ENCODE peak calls at places on chromosome 21, in five cellular contexts. M is K562, C is H1, D is HepG2, J is GM12878. F is an unnamed sample.
A peak's percentile ranks its signal among the peaks of the same experiment; 100 is the strongest.

GRCh38 chr21:15221799-15222386 is 157.1 kb upstream of the NRIP1 start:
- DNase-seq in M (no peak), C (peak; percentile 46), D (peak; percentile 92), J (no peak), F (peak; percentile 22)

GRCh38 chr21:41321211-41321907 is 4.8 kb downstream of the FAM3B start:
- DNase-seq in J (no peak), M (no peak), C (no peak), D (no peak), F (no peak)

GRCh38 chr21:46503922-46504539 is 45.3 kb downstream of the DIP2A start:
- DNase-seq in J (no peak), M (no peak), C (no peak), D (no peak), F (no peak)

GRCh38 chr21:22421416-22422190 is 1423.4 kb downstream of the NCAM2 start:
- DNase-seq in C (no peak), M (no peak), D (no peak), J (no peak), F (no peak)

GRCh38 chr21:28641731-28642130 is 350.9 kb downstream of the LTN1 start:
- DNase-seq in M (no peak), C (no peak), D (no peak), J (no peak), F (no peak)

GRCh38 chr21:16002872-16003466 is 273.2 kb downstream of the USP25 start:
- DNase-seq in M (no peak), J (no peak), C (no peak), D (no peak), F (no peak)

GRCh38 chr21:26162081-26162480 is 8.5 kb downstream of the APP start:
- DNase-seq in M (no peak), J (no peak), D (no peak), C (no peak), F (no peak)

GRCh38 chr21:17438642-17439041 is 74.2 kb upstream of the CXADR start:
- DNase-seq in J (no peak), D (peak; percentile 87), C (peak; percentile 49), M (no peak), F (no peak)

GRCh38 chr21:29217818-29218252 is 80.9 kb upstream of the BACH1 start:
- DNase-seq in M (no peak), D (peak; percentile 17), C (no peak), J (no peak), F (peak; percentile 12)

GRCh38 chr21:25139390-25139789 is 467.9 kb downstream of the MRPL39 start:
- DNase-seq in C (no peak), J (no peak), D (no peak), M (no peak), F (no peak)

GRCh38 chr21:15534450-15534886 is 195.3 kb upstream of the USP25 start:
- DNase-seq in C (no peak), D (no peak), J (no peak), M (no peak), F (no peak)

GRCh38 chr21:46459356-46460112 is 843 bp downstream of the DIP2A start:
- DNase-seq in D (no peak), J (no peak), M (peak; percentile 64), C (peak; percentile 63), F (no peak)

GRCh38 chr21:42827588-42827987 is 51.8 kb downstream of the WDR4 start:
- DNase-seq in C (no peak), D (no peak), J (no peak), M (no peak), F (no peak)

GRCh38 chr21:41565550-41565949 is 57.6 kb upstream of the TMPRSS2 start:
- DNase-seq in D (no peak), C (no peak), J (no peak), M (no peak), F (no peak)

GRCh38 chr21:20443558-20444155 is 554.6 kb upstream of the NCAM2 start:
- DNase-seq in C (no peak), D (no peak), J (no peak), M (peak; percentile 20), F (no peak)

GRCh38 chr21:41765393-41765950 is 1.4 kb downstream of the RIPK4 start:
- DNase-seq in M (no peak), C (no peak), J (no peak), D (no peak), F (no peak)

GRCh38 chr21:42737969-42738590 is 84.7 kb downstream of the PDE9A start:
- DNase-seq in D (peak; percentile 89), J (no peak), M (no peak), C (no peak), F (no peak)

GRCh38 chr21:36509966-36510742 is 30.2 kb upstream of the CLDN14 start:
- DNase-seq in D (no peak), C (no peak), M (no peak), J (no peak), F (no peak)

GRCh38 chr21:15406791-15407190 is 323.0 kb upstream of the USP25 start:
- DNase-seq in D (no peak), J (no peak), M (no peak), C (no peak), F (no peak)

GRCh38 chr21:42153746-42154145 is 65.2 kb upstream of the ABCG1 start:
- DNase-seq in M (no peak), C (no peak), D (no peak), J (no peak), F (no peak)

GRCh38 chr21:21801921-21802320 is 803.7 kb downstream of the NCAM2 start:
- DNase-seq in M (no peak), D (no peak), J (no peak), C (no peak), F (no peak)

GRCh38 chr21:33080776-33081175 is 10.8 kb downstream of the OLIG1 start:
- DNase-seq in M (no peak), C (no peak), D (no peak), J (no peak), F (no peak)

GRCh38 chr21:20424943-20425342 is 573.3 kb upstream of the NCAM2 start:
- DNase-seq in M (no peak), D (no peak), J (no peak), C (no peak), F (no peak)

GRCh38 chr21:15826147-15826780 is 96.5 kb downstream of the USP25 start:
- DNase-seq in M (peak; percentile 13), D (peak; percentile 72), J (peak; percentile 11), C (no peak), F (peak; percentile 51)

GRCh38 chr21:36035381-36035791 is 24.9 kb downstream of the SETD4 start:
- DNase-seq in C (no peak), D (no peak), M (no peak), J (no peak), F (no peak)

GRCh38 chr21:20721151-20721550 is 277.1 kb upstream of the NCAM2 start:
- DNase-seq in J (no peak), M (no peak), D (no peak), C (no peak), F (no peak)

DNA sequence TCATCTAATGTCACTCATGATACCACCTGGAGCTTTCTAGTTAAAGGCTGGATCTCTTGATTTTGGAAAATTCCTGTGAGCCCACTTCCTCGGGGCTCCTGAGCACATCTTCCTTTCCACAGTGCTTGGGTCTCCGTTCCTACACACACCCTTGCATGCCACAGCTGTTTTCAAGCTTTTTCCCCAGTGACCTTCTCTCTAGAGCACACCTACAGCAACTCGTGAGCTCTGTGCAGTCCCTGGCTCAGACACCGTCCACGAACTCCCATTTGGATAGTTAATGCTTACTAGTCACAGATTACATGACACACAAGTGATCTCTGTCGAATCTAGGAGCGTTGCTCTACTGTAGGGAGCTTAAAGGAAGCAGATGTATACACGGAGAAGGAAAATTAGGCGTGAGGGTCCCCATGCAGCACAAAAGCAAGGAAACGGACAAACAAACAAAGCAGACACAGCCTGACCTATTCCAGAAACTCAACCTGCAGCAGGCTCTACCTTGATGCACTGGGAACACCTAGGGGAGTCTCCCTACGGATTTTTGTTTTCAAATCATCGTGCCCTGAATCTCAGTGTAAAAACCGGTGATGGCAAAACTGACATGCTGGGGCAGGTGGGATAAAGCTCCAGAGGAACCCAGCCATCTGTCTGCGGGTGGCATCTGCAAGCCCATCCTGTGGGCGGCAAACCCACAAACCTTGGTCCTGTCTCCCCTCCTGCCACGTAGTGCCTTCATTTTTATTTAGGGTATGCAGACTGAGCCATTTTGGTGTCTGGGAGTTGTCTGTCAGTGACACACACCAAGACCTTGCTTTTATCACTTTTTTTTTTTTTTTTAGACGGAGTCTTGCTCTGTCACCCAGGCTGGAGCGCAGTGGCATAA is 177.8 kb downstream of the RUNX1 start:
- DNase-seq in J (no peak), D (no peak), M (no peak), C (no peak), F (no peak)
- TF ChIP-seq POLR2A in J (no peak), D (no peak), M (no peak), C (no peak), F (no peak)

DNA sequence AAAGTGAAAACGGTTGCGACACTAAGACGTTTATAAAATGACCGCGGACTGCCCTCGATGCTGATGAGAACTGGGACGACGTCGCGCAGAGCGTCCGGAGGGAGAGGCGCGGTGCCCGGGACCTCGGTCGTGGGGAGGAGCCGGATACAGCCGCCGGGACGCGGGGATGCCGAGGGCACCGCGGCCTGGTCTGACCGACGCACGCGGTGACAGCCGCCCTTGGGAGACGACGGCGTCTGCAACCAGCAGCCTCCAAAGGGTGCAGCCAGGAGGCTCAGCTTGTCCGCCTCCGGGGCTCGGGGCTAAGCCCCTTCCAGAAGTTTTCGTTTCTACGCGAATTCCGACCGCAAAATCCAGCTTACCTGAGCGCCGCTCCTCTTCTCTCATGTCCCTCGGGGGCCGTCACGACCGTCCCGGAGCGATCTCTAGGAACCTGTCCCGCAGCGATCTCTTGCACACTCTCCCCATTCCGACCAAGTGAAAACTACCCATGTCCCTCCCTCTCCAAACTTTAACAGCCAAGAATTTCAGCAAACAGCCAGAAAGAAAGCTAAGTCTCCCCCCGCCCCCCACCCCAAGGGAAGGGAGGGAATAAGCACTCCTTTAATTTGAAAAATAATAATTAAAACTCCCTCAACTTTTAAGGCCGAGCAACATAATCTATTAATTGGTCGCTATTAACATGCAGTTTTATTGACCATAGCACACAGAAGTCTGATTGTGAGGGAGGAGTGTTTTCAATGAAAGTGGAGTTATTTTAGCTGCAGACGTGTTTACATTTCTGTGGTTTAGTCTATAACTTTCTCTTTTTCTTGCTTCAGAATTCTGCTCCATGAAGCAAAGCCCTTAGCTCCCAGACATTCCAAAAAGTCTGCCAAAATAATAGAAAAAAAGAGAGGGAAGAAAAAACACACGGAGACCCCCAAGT is 144.2 kb upstream of the ETS2 start:
- DNase-seq in D (no peak), M (no peak), C (peak; percentile 68), J (no peak), F (no peak)
- TF ChIP-seq SP1 in D (no peak), M (no peak), C (no peak), J (no peak), F (no peak)

GRCh38 chr21:34813266-34813886 is 144.6 kb downstream of the CLIC6 start:
- DNase-seq in D (no peak), J (no peak), M (no peak), C (no peak), F (no peak)
- TF ChIP-seq ATF3 in D (no peak), J (no peak), M (no peak), C (no peak), F (no peak)

DNA sequence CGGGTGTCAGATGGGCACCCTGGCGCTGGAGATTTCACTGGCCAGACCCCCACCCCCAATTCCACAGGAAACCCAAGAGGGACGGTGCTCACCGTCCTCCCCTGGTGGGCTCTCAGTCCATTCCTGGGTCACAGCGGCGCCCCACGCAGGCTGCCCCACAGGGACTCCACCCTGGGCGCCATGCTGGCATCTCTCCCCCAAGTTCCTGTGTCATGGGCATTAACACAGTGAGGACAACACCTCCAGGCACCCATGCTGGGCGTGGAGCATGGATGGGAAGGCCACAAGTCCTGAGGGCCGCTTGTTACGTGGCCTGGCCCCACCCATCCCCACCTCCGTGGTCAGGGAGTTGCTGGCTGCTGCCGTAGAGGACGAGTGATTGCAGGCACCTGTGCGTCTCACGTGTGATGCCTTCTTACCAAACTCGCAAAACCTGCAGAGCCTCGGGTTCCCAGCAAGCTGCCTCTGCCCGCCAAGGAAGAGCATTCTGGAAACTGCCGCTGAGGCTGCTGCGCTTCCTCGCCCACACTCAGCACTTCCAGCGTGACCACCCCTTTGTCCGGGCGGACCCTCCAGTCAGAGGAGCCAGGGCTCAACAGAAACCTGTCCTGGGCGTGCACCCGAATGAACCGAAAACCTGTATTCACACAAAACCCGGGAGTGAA is 60.3 kb downstream of the SLX9 start:
- DNase-seq in J (no peak), D (no peak), M (no peak), C (no peak), F (no peak)
- TF ChIP-seq POLR2A in J (no peak), D (no peak), M (no peak), C (no peak), F (no peak)

F was measured in HCT116.